ENCODE peak calls at places on chromosome 17, in ten cellular contexts. T is pancreas, F is heart left ventricle, B is aorta, H is lung, Y is Panc1, Z is fibroblast of lung, X is cardiac muscle cell, O is brain microvascular endothelial cell, Q is tibial artery. N is an unnamed sample. For H3K27me3, the result is how much of the 10 kb centered on the place peaks cover.

GRCh38 chr17:42682400-42683384 is at the start of gene CNTNAP1:
- DNase-seq in T (peak), F (peak), B (peak), H (no peak), Y (no peak), Z (peak), X (peak), O (peak), Q (peak), N (peak)

GRCh38 chr17:75047398-75048098 is 523 bp downstream of the KCTD2 start:
- DNase-seq in T (peak), F (peak), B (no peak), H (no peak), Y (no peak), Z (peak), X (peak), O (no peak), Q (peak), N (no peak)

GRCh38 chr17:40646791-40647548 is 648 bp downstream of the SMARCE1 start:
- DNase-seq in T (no peak), F (no peak), B (no peak), H (peak), Y (no peak), Z (peak), X (peak), O (peak), Q (no peak), N (no peak)

GRCh38 chr17:77470800-77471733 is 330.3 kb downstream of the SEC14L1 start:
- DNase-seq in T (no peak), F (peak), B (no peak), H (no peak), Y (no peak), Z (peak), X (peak), O (peak), Q (no peak), N (no peak)

GRCh38 chr17:16301963-16302855 is 51.1 kb downstream of the CENPV start:
- DNase-seq in T (no peak), F (no peak), B (no peak), H (peak), Y (no peak), Z (peak), X (no peak), O (peak), Q (no peak), N (no peak)

GRCh38 chr17:42554250-42555121 is 1.8 kb downstream of the HSD17B1 start:
- DNase-seq in T (peak), F (peak), B (peak), H (peak), Y (no peak), Z (peak), X (peak), O (peak), Q (peak), N (peak)

GRCh38 chr17:48551601-48552452 is 6.9 kb upstream of the HOXB2 start:
- DNase-seq in T (no peak), F (no peak), B (peak), H (no peak), Y (no peak), Z (peak), X (no peak), O (no peak), Q (no peak), N (no peak)

GRCh38 chr17:28030386-28030785 is 12.1 kb upstream of the NLK start:
- DNase-seq in T (peak), F (no peak), B (no peak), H (peak), Y (no peak), Z (no peak), X (no peak), O (no peak), Q (no peak), N (no peak)

GRCh38 chr17:19354123-19354522 is 8.4 kb downstream of the B9D1 start:
- DNase-seq in T (no peak), F (no peak), B (no peak), H (no peak), Y (peak), Z (peak), X (no peak), O (peak), Q (no peak), N (no peak)

GRCh38 chr17:6995500-6996255 is at the start of gene ALOX12:
- DNase-seq in T (no peak), F (no peak), B (peak), H (no peak), Y (no peak), Z (peak), X (peak), O (no peak), Q (no peak), N (peak)

GRCh38 chr17:7590743-7591142 is 849 bp upstream of the SOX15 start:
- DNase-seq in T (no peak), F (peak), B (no peak), H (no peak), Y (no peak), Z (peak), X (no peak), O (peak), Q (no peak), N (no peak)

GRCh38 chr17:27329146-27329805 is 35.4 kb downstream of the WSB1 start:
- DNase-seq in T (no peak), F (no peak), B (no peak), H (no peak), Y (no peak), Z (no peak), X (no peak), O (no peak), Q (no peak), N (no peak)

GRCh38 chr17:77692571-77693161 is 265.8 kb upstream of the TNRC6C start:
- DNase-seq in T (no peak), F (no peak), B (peak), H (no peak), Y (no peak), Z (peak), X (no peak), O (no peak), Q (peak), N (no peak)

GRCh38 chr17:16273499-16273898 is 56.5 kb downstream of the PIGL start:
- DNase-seq in T (no peak), F (no peak), B (no peak), H (no peak), Y (peak), Z (peak), X (no peak), O (peak), Q (no peak), N (no peak)

GRCh38 chr17:40355123-40355803 is 9.3 kb downstream of the GJD3 start:
- DNase-seq in T (peak), F (peak), B (peak), H (peak), Y (no peak), Z (no peak), X (peak), O (no peak), Q (peak), N (peak)

GRCh38 chr17:39979865-39980401 is 674 bp upstream of the PSMD3 start:
- DNase-seq in T (no peak), F (no peak), B (no peak), H (no peak), Y (peak), Z (peak), X (peak), O (peak), Q (no peak), N (no peak)

GRCh38 chr17:52383493-52384100 is 225.1 kb upstream of the CA10 start:
- DNase-seq in T (peak), F (peak), B (no peak), H (peak), Y (peak), Z (peak), X (peak), O (peak), Q (no peak), N (peak)

GRCh38 chr17:73902416-73903181 is 258.4 kb upstream of the SDK2 start:
- DNase-seq in T (no peak), F (peak), B (peak), H (no peak), Y (no peak), Z (no peak), X (peak), O (no peak), Q (no peak), N (no peak)

GRCh38 chr17:31679667-31680066 is 179.4 kb downstream of the COPRS start:
- DNase-seq in T (no peak), F (no peak), B (no peak), H (no peak), Y (no peak), Z (no peak), X (no peak), O (no peak), Q (no peak), N (no peak)

GRCh38 chr17:28841901-28842281 is 699 bp downstream of the FAM222B start:
- DNase-seq in T (no peak), F (no peak), B (no peak), H (no peak), Y (no peak), Z (peak), X (no peak), O (no peak), Q (no peak), N (no peak)

GRCh38 chr17:69050999-69051775 is 9.5 kb downstream of the ABCA9 start:
- DNase-seq in T (no peak), F (no peak), B (no peak), H (no peak), Y (no peak), Z (peak), X (no peak), O (no peak), Q (no peak), N (no peak)

GRCh38 chr17:60538726-60539125 is 12.7 kb upstream of the APPBP2 start:
- DNase-seq in T (no peak), F (no peak), B (no peak), H (no peak), Y (no peak), Z (no peak), X (no peak), O (no peak), Q (no peak), N (no peak)
- H3K27me3 ChIP-seq in T (under half), F (under half), B (under half), H (under half), Y (under half), Z (under half), X (under half), O (under half), Q (under half), N (under half)

GRCh38 chr17:79607941-79608728 is 2.7 kb downstream of the RBFOX3 start:
- DNase-seq in T (no peak), F (no peak), B (no peak), H (no peak), Y (no peak), Z (peak), X (peak), O (peak), Q (no peak), N (no peak)
- H3K27me3 ChIP-seq in T (under half), F (half or more), B (under half), H (under half), Y (under half), Z (under half), X (half or more), O (half or more), Q (under half), N (half or more)

DNA sequence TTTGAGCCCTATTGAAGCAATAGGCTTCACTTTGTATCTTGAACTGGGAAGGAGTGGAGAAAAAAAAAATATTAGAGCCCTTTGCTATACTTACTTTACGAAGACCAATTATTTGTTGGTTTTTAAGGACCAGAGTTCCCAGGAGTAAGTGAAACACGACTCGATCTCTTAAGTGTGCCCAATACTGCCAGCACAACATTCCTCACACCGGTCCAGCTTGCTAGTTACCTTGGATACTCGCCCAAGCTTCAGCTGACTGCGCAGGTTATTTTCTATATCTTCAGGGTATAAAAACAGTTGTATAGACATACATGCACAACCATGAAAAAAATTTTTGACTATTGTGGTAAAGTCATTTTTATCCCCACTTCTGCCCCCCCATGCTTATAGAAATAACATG is 72.1 kb downstream of the RPTOR start:
- DNase-seq in T (no peak), F (no peak), B (no peak), H (no peak), Y (no peak), Z (no peak), X (no peak), O (no peak), Q (no peak), N (no peak)
- H3K27me3 ChIP-seq in T (under half), F (under half), B (under half), H (under half), Y (under half), Z (under half), X (under half), O (under half), Q (under half), N (under half)

GRCh38 chr17:79784353-79785016 is 6.5 kb downstream of the CBX2 start:
- DNase-seq in T (no peak), F (no peak), B (peak), H (no peak), Y (no peak), Z (no peak), X (no peak), O (no peak), Q (no peak), N (no peak)

GRCh38 chr17:79783891-79784290 is 5.9 kb downstream of the CBX2 start:
- DNase-seq in T (no peak), F (no peak), B (peak), H (no peak), Y (no peak), Z (no peak), X (no peak), O (no peak), Q (no peak), N (no peak)

GRCh38 chr17:79779661-79780365 is 1.9 kb downstream of the CBX2 start:
- DNase-seq in T (no peak), F (no peak), B (peak), H (no peak), Y (no peak), Z (no peak), X (no peak), O (no peak), Q (no peak), N (no peak)

GRCh38 chr17:79781012-79781665 is 3.2 kb downstream of the CBX2 start:
- DNase-seq in T (no peak), F (no peak), B (peak), H (no peak), Y (no peak), Z (no peak), X (no peak), O (no peak), Q (no peak), N (no peak)

DNA sequence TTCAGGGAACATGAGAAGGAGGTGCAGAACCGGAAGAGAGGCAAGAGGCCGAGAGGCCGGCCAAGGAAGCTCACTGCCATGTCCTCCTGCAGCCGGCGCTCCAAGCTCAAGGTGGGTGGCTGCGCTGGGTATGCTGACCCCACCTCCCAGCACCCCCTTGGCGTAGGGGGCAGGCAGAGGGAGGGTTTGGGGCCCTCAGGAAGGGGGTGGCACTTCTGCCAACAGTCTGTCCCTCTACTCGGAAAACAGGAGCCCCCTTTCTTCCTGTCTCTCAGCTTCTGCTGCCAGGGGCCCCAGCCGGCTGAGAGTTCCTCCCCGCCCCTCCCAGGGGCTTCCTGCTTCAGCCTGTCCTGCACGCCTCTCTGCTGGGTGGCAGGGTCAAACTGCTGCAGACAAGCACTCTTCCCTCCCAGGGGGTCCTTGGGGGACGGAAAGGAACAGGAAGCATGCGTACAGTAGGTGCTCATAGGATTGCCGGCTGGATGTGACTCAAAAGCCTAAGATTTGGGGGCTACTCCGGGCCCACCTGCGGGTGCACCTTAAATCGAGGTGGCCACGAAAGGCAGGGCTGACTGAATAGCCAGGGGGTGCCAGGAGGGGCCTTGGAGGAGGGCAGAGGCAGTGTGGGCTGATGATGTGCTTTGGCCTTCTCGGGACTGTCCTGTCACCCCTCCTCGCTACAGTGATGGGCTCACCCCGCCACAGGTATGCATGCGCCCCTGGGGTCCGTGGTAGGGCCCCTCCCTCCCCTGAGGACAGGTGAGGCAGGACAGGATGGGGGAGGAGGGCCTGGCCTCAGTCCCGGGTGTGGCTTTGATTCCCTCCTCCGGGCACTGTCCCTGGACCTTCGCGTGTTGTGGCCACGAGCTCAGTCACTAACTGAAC is 4.0 kb downstream of the CBX2 start:
- DNase-seq in T (no peak), F (no peak), B (peak), H (no peak), Y (no peak), Z (no peak), X (no peak), O (no peak), Q (no peak), N (no peak)
- H3K27me3 ChIP-seq in T (under half), F (under half), B (under half), H (under half), Y (under half), Z (under half), X (under half), O (under half), Q (under half), N (under half)

GRCh38 chr17:79603771-79604170 is 7.1 kb downstream of the RBFOX3 start:
- DNase-seq in T (no peak), F (no peak), B (no peak), H (no peak), Y (no peak), Z (no peak), X (no peak), O (no peak), Q (no peak), N (no peak)

GRCh38 chr17:79608729-79609039 is 2.2 kb downstream of the RBFOX3 start:
- DNase-seq in T (no peak), F (no peak), B (no peak), H (no peak), Y (no peak), Z (no peak), X (no peak), O (no peak), Q (no peak), N (no peak)

GRCh38 chr17:79609616-79610150 is 1.2 kb downstream of the RBFOX3 start:
- DNase-seq in T (no peak), F (no peak), B (no peak), H (no peak), Y (no peak), Z (no peak), X (no peak), O (no peak), Q (no peak), N (no peak)

GRCh38 chr17:79609175-79609589 is 1.7 kb downstream of the RBFOX3 start:
- DNase-seq in T (no peak), F (no peak), B (no peak), H (no peak), Y (no peak), Z (no peak), X (no peak), O (no peak), Q (no peak), N (no peak)

DNA sequence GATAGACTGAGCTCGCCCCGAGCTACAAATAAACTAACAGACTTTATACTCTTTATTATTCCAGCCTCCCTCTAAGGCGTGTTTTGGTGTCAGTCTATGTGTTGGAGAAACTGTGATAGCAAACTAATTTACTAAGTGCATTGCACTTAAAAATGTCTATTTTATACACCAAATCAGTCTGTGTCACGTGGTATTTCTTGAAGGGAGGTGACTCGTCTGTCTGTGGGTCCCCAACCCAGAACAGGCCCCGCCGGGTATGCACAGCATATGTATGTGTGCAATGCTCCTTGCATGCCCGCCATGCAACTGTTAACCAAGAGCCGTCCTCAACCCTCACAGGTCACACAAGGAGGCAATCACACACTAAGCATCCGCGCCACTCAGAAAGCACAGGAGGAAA is 4.4 kb downstream of the RBFOX3 start:
- DNase-seq in T (no peak), F (no peak), B (no peak), H (no peak), Y (no peak), Z (no peak), X (no peak), O (no peak), Q (no peak), N (no peak)
- H3K27me3 ChIP-seq in T (under half), F (under half), B (under half), H (under half), Y (under half), Z (under half), X (half or more), O (under half), Q (under half), N (half or more)

DNA sequence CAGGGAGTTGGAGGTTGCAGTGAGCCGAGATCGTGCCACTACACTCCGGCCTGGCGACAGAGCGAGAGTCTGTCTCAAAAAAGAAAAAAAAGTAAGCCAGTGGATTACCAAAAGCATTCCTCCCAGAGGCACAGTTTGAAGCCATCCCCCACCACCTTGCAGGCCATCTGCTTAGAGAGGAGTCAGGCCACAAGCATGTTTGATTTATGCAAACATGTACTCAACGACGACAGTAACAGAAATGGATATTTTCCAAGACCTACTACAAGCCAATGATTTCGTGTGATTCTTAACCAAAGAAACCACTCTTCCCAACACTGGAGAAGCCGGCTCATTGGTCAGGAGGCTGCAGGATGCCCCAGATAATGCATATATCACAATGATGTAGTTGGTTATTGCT is 34.8 kb downstream of the MYH13 start:
- DNase-seq in T (no peak), F (no peak), B (no peak), H (no peak), Y (no peak), Z (no peak), X (no peak), O (no peak), Q (no peak), N (no peak)
- H3K27me3 ChIP-seq in T (under half), F (under half), B (under half), H (under half), Y (under half), Z (under half), X (under half), O (under half), Q (under half), N (under half)

GRCh38 chr17:17706140-17707060 is 25.1 kb downstream of the RAI1 start:
- DNase-seq in T (no peak), F (no peak), B (no peak), H (no peak), Y (no peak), Z (no peak), X (no peak), O (no peak), Q (no peak), N (no peak)
- H3K27me3 ChIP-seq in T (under half), F (under half), B (under half), H (under half), Y (under half), Z (under half), X (under half), O (under half), Q (under half), N (under half)

GRCh38 chr17:34647511-34647910 is 68.1 kb downstream of the TMEM132E start:
- DNase-seq in T (no peak), F (no peak), B (no peak), H (no peak), Y (no peak), Z (no peak), X (no peak), O (no peak), Q (no peak), N (no peak)
- H3K27me3 ChIP-seq in T (under half), F (under half), B (under half), H (under half), Y (under half), Z (under half), X (under half), O (under half), Q (under half), N (under half)

GRCh38 chr17:21217346-21217745 is 3.4 kb upstream of the TMEM11 start:
- DNase-seq in T (no peak), F (no peak), B (no peak), H (no peak), Y (no peak), Z (no peak), X (no peak), O (no peak), Q (no peak), N (no peak)

GRCh38 chr17:21214015-21214776 is at the start of gene TMEM11:
- DNase-seq in T (peak), F (peak), B (peak), H (peak), Y (peak), Z (peak), X (peak), O (peak), Q (peak), N (peak)

GRCh38 chr17:21218101-21218500 is 4.1 kb upstream of the TMEM11 start:
- DNase-seq in T (no peak), F (no peak), B (no peak), H (no peak), Y (no peak), Z (no peak), X (peak), O (peak), Q (no peak), N (no peak)

GRCh38 chr17:21214777-21215541 is 998 bp upstream of the TMEM11 start:
- DNase-seq in T (no peak), F (no peak), B (no peak), H (no peak), Y (no peak), Z (peak), X (no peak), O (peak), Q (peak), N (no peak)

GRCh38 chr17:21215935-21216334 is 2.0 kb upstream of the TMEM11 start:
- DNase-seq in T (no peak), F (no peak), B (no peak), H (no peak), Y (no peak), Z (peak), X (no peak), O (no peak), Q (no peak), N (no peak)
- H3K27me3 ChIP-seq in T (under half), F (under half), B (under half), H (under half), Y (under half), Z (under half), X (under half), O (under half), Q (under half), N (under half)